ENCODE peak calls at places on chromosomes 11 and 22, in ten cellular contexts. One of them, this sample, is unnamed.

GRCh38 chr11:112247198-112247597 is 13.5 kb downstream of the PLET1 start:
- DNase-seq in astrocyte of the hippocampus: peak
- DNase-seq in upper lobe of right lung: no peak
- DNase-seq in stimulated activated CD4-positive, alpha-beta T cell treated with anti-CD3 and anti-CD28 coated beads, TNF-alpha, amount 100 ng/mL, for 1 hour: no peak
- DNase-seq in T-cell: no peak
- DNase-seq in NCI-H510A treated with DMSO at 0.1 percent for 48 hours: no peak
- DNase-seq in activated T-helper 1 cell treated with anti-CD3 and anti-CD28 coated beads, Interleukin-12 subunit alpha, Interleukin-12 subunit beta, Interleukin-2, Interleukin-4 antibody, amounts not matched to agents 30 ng/mL and 10 ng/mL and 1 ng/mL, durations not matched to agents 14 hours and 24 hours and 36 hours: no peak
- DNase-seq in hypothalamus: no peak
- DNase-seq in non-pigmented ciliary epithelial cell: no peak
- DNase-seq in stimulated activated CD8-positive, alpha-beta memory T cell treated with anti-CD3 and anti-CD28 coated beads, Interleukin-2, amount 100 ng/mL, for 1 hour: no peak
- DNase-seq in this sample: peak

GRCh38 chr11:120569903-120570302 is 58.4 kb downstream of the GRIK4 start:
- DNase-seq in astrocyte of the hippocampus: no peak
- DNase-seq in upper lobe of right lung: no peak
- DNase-seq in stimulated activated CD4-positive, alpha-beta T cell treated with anti-CD3 and anti-CD28 coated beads, TNF-alpha, amount 100 ng/mL, for 1 hour: no peak
- DNase-seq in T-cell: no peak
- DNase-seq in NCI-H510A treated with DMSO at 0.1 percent for 48 hours: no peak
- DNase-seq in activated T-helper 1 cell treated with anti-CD3 and anti-CD28 coated beads, Interleukin-12 subunit alpha, Interleukin-12 subunit beta, Interleukin-2, Interleukin-4 antibody, amounts not matched to agents 30 ng/mL and 10 ng/mL and 1 ng/mL, durations not matched to agents 14 hours and 24 hours and 36 hours: no peak
- DNase-seq in hypothalamus: no peak
- DNase-seq in non-pigmented ciliary epithelial cell: no peak
- DNase-seq in stimulated activated CD8-positive, alpha-beta memory T cell treated with anti-CD3 and anti-CD28 coated beads, Interleukin-2, amount 100 ng/mL, for 1 hour: no peak
- DNase-seq in this sample: no peak

GRCh38 chr22:30636226-30637077 is 871 bp downstream of the SLC35E4 start:
- DNase-seq in astrocyte of the hippocampus: peak
- DNase-seq in upper lobe of right lung: no peak
- DNase-seq in stimulated activated CD4-positive, alpha-beta T cell treated with anti-CD3 and anti-CD28 coated beads, TNF-alpha, amount 100 ng/mL, for 1 hour: no peak
- DNase-seq in T-cell: no peak
- DNase-seq in NCI-H510A treated with DMSO at 0.1 percent for 48 hours: peak
- DNase-seq in activated T-helper 1 cell treated with anti-CD3 and anti-CD28 coated beads, Interleukin-12 subunit alpha, Interleukin-12 subunit beta, Interleukin-2, Interleukin-4 antibody, amounts not matched to agents 30 ng/mL and 10 ng/mL and 1 ng/mL, durations not matched to agents 14 hours and 24 hours and 36 hours: no peak
- DNase-seq in hypothalamus: no peak
- DNase-seq in non-pigmented ciliary epithelial cell: no peak
- DNase-seq in stimulated activated CD8-positive, alpha-beta memory T cell treated with anti-CD3 and anti-CD28 coated beads, Interleukin-2, amount 100 ng/mL, for 1 hour: no peak
- DNase-seq in this sample: no peak

GRCh38 chr11:14927146-14927545 is 35.1 kb upstream of the CYP2R1 start:
- DNase-seq in astrocyte of the hippocampus: peak
- DNase-seq in upper lobe of right lung: no peak
- DNase-seq in stimulated activated CD4-positive, alpha-beta T cell treated with anti-CD3 and anti-CD28 coated beads, TNF-alpha, amount 100 ng/mL, for 1 hour: no peak
- DNase-seq in T-cell: no peak
- DNase-seq in NCI-H510A treated with DMSO at 0.1 percent for 48 hours: no peak
- DNase-seq in activated T-helper 1 cell treated with anti-CD3 and anti-CD28 coated beads, Interleukin-12 subunit alpha, Interleukin-12 subunit beta, Interleukin-2, Interleukin-4 antibody, amounts not matched to agents 30 ng/mL and 10 ng/mL and 1 ng/mL, durations not matched to agents 14 hours and 24 hours and 36 hours: no peak
- DNase-seq in hypothalamus: no peak
- DNase-seq in non-pigmented ciliary epithelial cell: no peak
- DNase-seq in stimulated activated CD8-positive, alpha-beta memory T cell treated with anti-CD3 and anti-CD28 coated beads, Interleukin-2, amount 100 ng/mL, for 1 hour: no peak
- DNase-seq in this sample: peak

GRCh38 chr22:49998718-49999062 is 13.9 kb downstream of the IL17REL start:
- DNase-seq in astrocyte of the hippocampus: no peak
- DNase-seq in upper lobe of right lung: peak
- DNase-seq in stimulated activated CD4-positive, alpha-beta T cell treated with anti-CD3 and anti-CD28 coated beads, TNF-alpha, amount 100 ng/mL, for 1 hour: no peak
- DNase-seq in T-cell: no peak
- DNase-seq in NCI-H510A treated with DMSO at 0.1 percent for 48 hours: no peak
- DNase-seq in activated T-helper 1 cell treated with anti-CD3 and anti-CD28 coated beads, Interleukin-12 subunit alpha, Interleukin-12 subunit beta, Interleukin-2, Interleukin-4 antibody, amounts not matched to agents 30 ng/mL and 10 ng/mL and 1 ng/mL, durations not matched to agents 14 hours and 24 hours and 36 hours: no peak
- DNase-seq in hypothalamus: no peak
- DNase-seq in non-pigmented ciliary epithelial cell: no peak
- DNase-seq in stimulated activated CD8-positive, alpha-beta memory T cell treated with anti-CD3 and anti-CD28 coated beads, Interleukin-2, amount 100 ng/mL, for 1 hour: no peak
- DNase-seq in this sample: no peak

GRCh38 chr11:70671083-70671482 is 272.8 kb downstream of the CTTN start:
- DNase-seq in astrocyte of the hippocampus: no peak
- DNase-seq in upper lobe of right lung: no peak
- DNase-seq in stimulated activated CD4-positive, alpha-beta T cell treated with anti-CD3 and anti-CD28 coated beads, TNF-alpha, amount 100 ng/mL, for 1 hour: no peak
- DNase-seq in T-cell: no peak
- DNase-seq in NCI-H510A treated with DMSO at 0.1 percent for 48 hours: no peak
- DNase-seq in activated T-helper 1 cell treated with anti-CD3 and anti-CD28 coated beads, Interleukin-12 subunit alpha, Interleukin-12 subunit beta, Interleukin-2, Interleukin-4 antibody, amounts not matched to agents 30 ng/mL and 10 ng/mL and 1 ng/mL, durations not matched to agents 14 hours and 24 hours and 36 hours: no peak
- DNase-seq in hypothalamus: no peak
- DNase-seq in non-pigmented ciliary epithelial cell: no peak
- DNase-seq in stimulated activated CD8-positive, alpha-beta memory T cell treated with anti-CD3 and anti-CD28 coated beads, Interleukin-2, amount 100 ng/mL, for 1 hour: no peak
- DNase-seq in this sample: no peak

GRCh38 chr11:125517116-125517804 is 21.2 kb upstream of the FEZ1 start:
- DNase-seq in astrocyte of the hippocampus: peak
- DNase-seq in upper lobe of right lung: no peak
- DNase-seq in stimulated activated CD4-positive, alpha-beta T cell treated with anti-CD3 and anti-CD28 coated beads, TNF-alpha, amount 100 ng/mL, for 1 hour: no peak
- DNase-seq in T-cell: no peak
- DNase-seq in NCI-H510A treated with DMSO at 0.1 percent for 48 hours: no peak
- DNase-seq in activated T-helper 1 cell treated with anti-CD3 and anti-CD28 coated beads, Interleukin-12 subunit alpha, Interleukin-12 subunit beta, Interleukin-2, Interleukin-4 antibody, amounts not matched to agents 30 ng/mL and 10 ng/mL and 1 ng/mL, durations not matched to agents 14 hours and 24 hours and 36 hours: no peak
- DNase-seq in hypothalamus: no peak
- DNase-seq in non-pigmented ciliary epithelial cell: peak
- DNase-seq in stimulated activated CD8-positive, alpha-beta memory T cell treated with anti-CD3 and anti-CD28 coated beads, Interleukin-2, amount 100 ng/mL, for 1 hour: no peak
- DNase-seq in this sample: peak

GRCh38 chr11:77151804-77152513 is 23.9 kb downstream of the MYO7A start:
- DNase-seq in astrocyte of the hippocampus: no peak
- DNase-seq in upper lobe of right lung: no peak
- DNase-seq in stimulated activated CD4-positive, alpha-beta T cell treated with anti-CD3 and anti-CD28 coated beads, TNF-alpha, amount 100 ng/mL, for 1 hour: no peak
- DNase-seq in T-cell: peak
- DNase-seq in NCI-H510A treated with DMSO at 0.1 percent for 48 hours: no peak
- DNase-seq in activated T-helper 1 cell treated with anti-CD3 and anti-CD28 coated beads, Interleukin-12 subunit alpha, Interleukin-12 subunit beta, Interleukin-2, Interleukin-4 antibody, amounts not matched to agents 30 ng/mL and 10 ng/mL and 1 ng/mL, durations not matched to agents 14 hours and 24 hours and 36 hours: peak
- DNase-seq in hypothalamus: no peak
- DNase-seq in non-pigmented ciliary epithelial cell: no peak
- DNase-seq in stimulated activated CD8-positive, alpha-beta memory T cell treated with anti-CD3 and anti-CD28 coated beads, Interleukin-2, amount 100 ng/mL, for 1 hour: no peak
- DNase-seq in this sample: peak

GRCh38 chr11:11407065-11407737 is 54.2 kb upstream of the CSNK2A3 start:
- DNase-seq in astrocyte of the hippocampus: no peak
- DNase-seq in upper lobe of right lung: no peak
- DNase-seq in stimulated activated CD4-positive, alpha-beta T cell treated with anti-CD3 and anti-CD28 coated beads, TNF-alpha, amount 100 ng/mL, for 1 hour: no peak
- DNase-seq in T-cell: no peak
- DNase-seq in NCI-H510A treated with DMSO at 0.1 percent for 48 hours: peak
- DNase-seq in activated T-helper 1 cell treated with anti-CD3 and anti-CD28 coated beads, Interleukin-12 subunit alpha, Interleukin-12 subunit beta, Interleukin-2, Interleukin-4 antibody, amounts not matched to agents 30 ng/mL and 10 ng/mL and 1 ng/mL, durations not matched to agents 14 hours and 24 hours and 36 hours: no peak
- DNase-seq in hypothalamus: no peak
- DNase-seq in non-pigmented ciliary epithelial cell: no peak
- DNase-seq in stimulated activated CD8-positive, alpha-beta memory T cell treated with anti-CD3 and anti-CD28 coated beads, Interleukin-2, amount 100 ng/mL, for 1 hour: no peak
- DNase-seq in this sample: no peak

GRCh38 chr11:45267660-45268340 is 18.3 kb downstream of the SYT13 start:
- DNase-seq in astrocyte of the hippocampus: no peak
- DNase-seq in upper lobe of right lung: no peak
- DNase-seq in stimulated activated CD4-positive, alpha-beta T cell treated with anti-CD3 and anti-CD28 coated beads, TNF-alpha, amount 100 ng/mL, for 1 hour: no peak
- DNase-seq in T-cell: no peak
- DNase-seq in NCI-H510A treated with DMSO at 0.1 percent for 48 hours: no peak
- DNase-seq in activated T-helper 1 cell treated with anti-CD3 and anti-CD28 coated beads, Interleukin-12 subunit alpha, Interleukin-12 subunit beta, Interleukin-2, Interleukin-4 antibody, amounts not matched to agents 30 ng/mL and 10 ng/mL and 1 ng/mL, durations not matched to agents 14 hours and 24 hours and 36 hours: no peak
- DNase-seq in hypothalamus: no peak
- DNase-seq in non-pigmented ciliary epithelial cell: no peak
- DNase-seq in stimulated activated CD8-positive, alpha-beta memory T cell treated with anti-CD3 and anti-CD28 coated beads, Interleukin-2, amount 100 ng/mL, for 1 hour: no peak
- DNase-seq in this sample: no peak

GRCh38 chr22:49158741-49159564 is 668.7 kb downstream of the BRD1 start:
- DNase-seq in astrocyte of the hippocampus: no peak
- DNase-seq in upper lobe of right lung: peak
- DNase-seq in stimulated activated CD4-positive, alpha-beta T cell treated with anti-CD3 and anti-CD28 coated beads, TNF-alpha, amount 100 ng/mL, for 1 hour: no peak
- DNase-seq in T-cell: no peak
- DNase-seq in NCI-H510A treated with DMSO at 0.1 percent for 48 hours: peak
- DNase-seq in activated T-helper 1 cell treated with anti-CD3 and anti-CD28 coated beads, Interleukin-12 subunit alpha, Interleukin-12 subunit beta, Interleukin-2, Interleukin-4 antibody, amounts not matched to agents 30 ng/mL and 10 ng/mL and 1 ng/mL, durations not matched to agents 14 hours and 24 hours and 36 hours: no peak
- DNase-seq in hypothalamus: no peak
- DNase-seq in non-pigmented ciliary epithelial cell: no peak
- DNase-seq in stimulated activated CD8-positive, alpha-beta memory T cell treated with anti-CD3 and anti-CD28 coated beads, Interleukin-2, amount 100 ng/mL, for 1 hour: no peak
- DNase-seq in this sample: no peak

GRCh38 chr11:92556435-92556834 is 331.8 kb downstream of the FAT3 start:
- DNase-seq in astrocyte of the hippocampus: peak
- DNase-seq in upper lobe of right lung: no peak
- DNase-seq in stimulated activated CD4-positive, alpha-beta T cell treated with anti-CD3 and anti-CD28 coated beads, TNF-alpha, amount 100 ng/mL, for 1 hour: no peak
- DNase-seq in T-cell: no peak
- DNase-seq in NCI-H510A treated with DMSO at 0.1 percent for 48 hours: no peak
- DNase-seq in activated T-helper 1 cell treated with anti-CD3 and anti-CD28 coated beads, Interleukin-12 subunit alpha, Interleukin-12 subunit beta, Interleukin-2, Interleukin-4 antibody, amounts not matched to agents 30 ng/mL and 10 ng/mL and 1 ng/mL, durations not matched to agents 14 hours and 24 hours and 36 hours: no peak
- DNase-seq in hypothalamus: no peak
- DNase-seq in non-pigmented ciliary epithelial cell: no peak
- DNase-seq in stimulated activated CD8-positive, alpha-beta memory T cell treated with anti-CD3 and anti-CD28 coated beads, Interleukin-2, amount 100 ng/mL, for 1 hour: no peak
- DNase-seq in this sample: no peak

GRCh38 chr11:60939301-60939700 is 12.7 kb downstream of the SLC15A3 start:
- DNase-seq in astrocyte of the hippocampus: no peak
- DNase-seq in upper lobe of right lung: peak
- DNase-seq in stimulated activated CD4-positive, alpha-beta T cell treated with anti-CD3 and anti-CD28 coated beads, TNF-alpha, amount 100 ng/mL, for 1 hour: no peak
- DNase-seq in T-cell: no peak
- DNase-seq in NCI-H510A treated with DMSO at 0.1 percent for 48 hours: no peak
- DNase-seq in activated T-helper 1 cell treated with anti-CD3 and anti-CD28 coated beads, Interleukin-12 subunit alpha, Interleukin-12 subunit beta, Interleukin-2, Interleukin-4 antibody, amounts not matched to agents 30 ng/mL and 10 ng/mL and 1 ng/mL, durations not matched to agents 14 hours and 24 hours and 36 hours: no peak
- DNase-seq in hypothalamus: no peak
- DNase-seq in non-pigmented ciliary epithelial cell: no peak
- DNase-seq in stimulated activated CD8-positive, alpha-beta memory T cell treated with anti-CD3 and anti-CD28 coated beads, Interleukin-2, amount 100 ng/mL, for 1 hour: no peak
- DNase-seq in this sample: no peak